ENCODE peak calls at places on chromosome 2, in seven cellular contexts. L is HepG2, S is K562, V is HCT116, B is H1, Y is GM12878, I is SK-N-SH. U is an unnamed sample.

GRCh38 chr2:25043241-25043867 is 1.5 kb downstream of the EFR3B start:
- DNase-seq in L (no peak), S (no peak), V (no peak), B (no peak), Y (no peak), I (peak), U (no peak)

GRCh38 chr2:33577660-33578059 is 21.4 kb downstream of the FAM98A start:
- DNase-seq in L (no peak), S (no peak), V (no peak), B (no peak), Y (no peak), I (no peak), U (no peak)

GRCh38 chr2:233414777-233415570 is 60.7 kb downstream of the DGKD start:
- DNase-seq in L (no peak), S (no peak), V (peak), B (no peak), Y (no peak), I (no peak), U (no peak)

GRCh38 chr2:158845869-158846268 is 50.8 kb downstream of the DAPL1 start:
- DNase-seq in L (no peak), S (no peak), V (no peak), B (no peak), Y (no peak), I (peak), U (no peak)

GRCh38 chr2:178589337-178589736 is 109.1 kb downstream of the PLEKHA3 start:
- DNase-seq in L (no peak), S (no peak), V (no peak), B (no peak), Y (no peak), I (no peak), U (no peak)

GRCh38 chr2:237593596-237594310 is 3.2 kb upstream of the RAB17 start:
- DNase-seq in L (no peak), S (no peak), V (no peak), B (no peak), Y (no peak), I (no peak), U (no peak)

GRCh38 chr2:30425326-30425725 is 21.7 kb upstream of the LCLAT1 start:
- DNase-seq in L (no peak), S (no peak), V (no peak), B (no peak), Y (no peak), I (peak), U (no peak)

GRCh38 chr2:221049950-221050349 is 522.2 kb downstream of the EPHA4 start:
- DNase-seq in L (no peak), S (no peak), V (no peak), B (no peak), Y (peak), I (no peak), U (no peak)

GRCh38 chr2:222722327-222722946 is 51.0 kb downstream of the MOGAT1 start:
- DNase-seq in L (no peak), S (no peak), V (no peak), B (no peak), Y (peak), I (no peak), U (no peak)

GRCh38 chr2:40400336-40400953 is 51.4 kb downstream of the SLC8A1 start:
- DNase-seq in L (no peak), S (no peak), V (no peak), B (no peak), Y (no peak), I (no peak), U (no peak)

GRCh38 chr2:58357521-58357920 is 116.4 kb upstream of the FANCL start:
- DNase-seq in L (no peak), S (no peak), V (no peak), B (peak), Y (no peak), I (no peak), U (no peak)

GRCh38 chr2:11102956-11103860 is 52.1 kb upstream of the SLC66A3 start:
- DNase-seq in L (no peak), S (no peak), V (no peak), B (no peak), Y (no peak), I (no peak), U (no peak)

GRCh38 chr2:3575534-3576324 is 669 bp downstream of the RPS7 start:
- DNase-seq in L (no peak), S (peak), V (no peak), B (no peak), Y (no peak), I (peak), U (no peak)

GRCh38 chr2:12685956-12686355 is 30.8 kb upstream of the TRIB2 start:
- DNase-seq in L (no peak), S (no peak), V (no peak), B (no peak), Y (no peak), I (no peak), U (no peak)

GRCh38 chr2:178193496-178193822 is 853 bp upstream of the OSBPL6 start:
- DNase-seq in L (peak), S (peak), V (no peak), B (no peak), Y (no peak), I (no peak), U (no peak)

GRCh38 chr2:9152975-9153402 is 53.6 kb upstream of the ASAP2 start:
- DNase-seq in L (no peak), S (no peak), V (no peak), B (no peak), Y (no peak), I (no peak), U (no peak)

GRCh38 chr2:217552081-217552480 is 450.7 kb downstream of the TNS1 start:
- DNase-seq in L (no peak), S (no peak), V (no peak), B (no peak), Y (no peak), I (no peak), U (no peak)

GRCh38 chr2:8238521-8239230 is 443.2 kb upstream of the ID2 start:
- DNase-seq in L (no peak), S (no peak), V (no peak), B (no peak), Y (no peak), I (no peak), U (no peak)

GRCh38 chr2:234329202-234329930 is 167.5 kb downstream of the ARL4C start:
- DNase-seq in L (no peak), S (no peak), V (no peak), B (no peak), Y (no peak), I (no peak), U (peak)

GRCh38 chr2:60433021-60433596 is 120.3 kb downstream of the BCL11A start:
- DNase-seq in L (no peak), S (no peak), V (no peak), B (no peak), Y (no peak), I (no peak), U (no peak)

GRCh38 chr2:51789908-51790307 is 758.0 kb upstream of the NRXN1 start:
- DNase-seq in L (no peak), S (no peak), V (no peak), B (no peak), Y (no peak), I (no peak), U (no peak)

GRCh38 chr2:227033471-227034148 is 130.4 kb downstream of the COL4A4 start:
- DNase-seq in L (peak), S (peak), V (peak), B (peak), Y (no peak), I (peak), U (peak)

GRCh38 chr2:67565761-67566160 is 168.6 kb downstream of the ETAA1 start:
- DNase-seq in L (no peak), S (no peak), V (no peak), B (no peak), Y (no peak), I (no peak), U (no peak)

GRCh38 chr2:46364797-46365457 is 67.7 kb downstream of the EPAS1 start:
- DNase-seq in L (peak), S (peak), V (peak), B (no peak), Y (no peak), I (peak), U (peak)

GRCh38 chr2:52976132-52976949 is 791.3 kb upstream of the CHAC2 start:
- DNase-seq in L (no peak), S (no peak), V (peak), B (peak), Y (no peak), I (no peak), U (peak)

GRCh38 chr2:96762529-96763253 is 2.0 kb downstream of the CNNM4 start:
- DNase-seq in L (no peak), S (no peak), V (no peak), B (no peak), Y (no peak), I (no peak), U (no peak)

GRCh38 chr2:246489-247145 is 17.2 kb downstream of the SH3YL1 start:
- DNase-seq in L (peak), S (peak), V (peak), B (no peak), Y (no peak), I (peak), U (no peak)

GRCh38 chr2:12765203-12765602 is 48.5 kb downstream of the TRIB2 start:
- DNase-seq in L (no peak), S (no peak), V (no peak), B (no peak), Y (no peak), I (no peak), U (no peak)

GRCh38 chr2:30226144-30227032 is 4.9 kb upstream of the LBH start:
- DNase-seq in L (no peak), S (no peak), V (no peak), B (no peak), Y (peak), I (no peak), U (no peak)

GRCh38 chr2:131567891-131568290 is 40.2 kb downstream of the CCDC74A start:
- DNase-seq in L (no peak), S (no peak), V (no peak), B (no peak), Y (no peak), I (no peak), U (no peak)

GRCh38 chr2:8653485-8653884 is 28.4 kb upstream of the ID2 start:
- DNase-seq in L (peak), S (no peak), V (no peak), B (no peak), Y (no peak), I (no peak), U (no peak)

GRCh38 chr2:202149953-202150352 is 76.9 kb downstream of the KIAA2012 start:
- DNase-seq in L (no peak), S (no peak), V (no peak), B (no peak), Y (no peak), I (no peak), U (no peak)

GRCh38 chr2:238699307-238700121 is 148.4 kb upstream of the TWIST2 start:
- DNase-seq in L (no peak), S (no peak), V (no peak), B (no peak), Y (no peak), I (no peak), U (no peak)
- TF ChIP-seq JUND in L (no peak), S (no peak), V (no peak), B (no peak), Y (no peak), I (no peak), U (no peak)

GRCh38 chr2:105400138-105400540 is 1.3 kb upstream of the FHL2 start:
- DNase-seq in L (no peak), S (no peak), V (no peak), B (no peak), Y (no peak), I (no peak), U (no peak)
- TF ChIP-seq JUND in L (no peak), S (no peak), V (no peak), B (no peak), Y (no peak), I (no peak), U (no peak)

DNA sequence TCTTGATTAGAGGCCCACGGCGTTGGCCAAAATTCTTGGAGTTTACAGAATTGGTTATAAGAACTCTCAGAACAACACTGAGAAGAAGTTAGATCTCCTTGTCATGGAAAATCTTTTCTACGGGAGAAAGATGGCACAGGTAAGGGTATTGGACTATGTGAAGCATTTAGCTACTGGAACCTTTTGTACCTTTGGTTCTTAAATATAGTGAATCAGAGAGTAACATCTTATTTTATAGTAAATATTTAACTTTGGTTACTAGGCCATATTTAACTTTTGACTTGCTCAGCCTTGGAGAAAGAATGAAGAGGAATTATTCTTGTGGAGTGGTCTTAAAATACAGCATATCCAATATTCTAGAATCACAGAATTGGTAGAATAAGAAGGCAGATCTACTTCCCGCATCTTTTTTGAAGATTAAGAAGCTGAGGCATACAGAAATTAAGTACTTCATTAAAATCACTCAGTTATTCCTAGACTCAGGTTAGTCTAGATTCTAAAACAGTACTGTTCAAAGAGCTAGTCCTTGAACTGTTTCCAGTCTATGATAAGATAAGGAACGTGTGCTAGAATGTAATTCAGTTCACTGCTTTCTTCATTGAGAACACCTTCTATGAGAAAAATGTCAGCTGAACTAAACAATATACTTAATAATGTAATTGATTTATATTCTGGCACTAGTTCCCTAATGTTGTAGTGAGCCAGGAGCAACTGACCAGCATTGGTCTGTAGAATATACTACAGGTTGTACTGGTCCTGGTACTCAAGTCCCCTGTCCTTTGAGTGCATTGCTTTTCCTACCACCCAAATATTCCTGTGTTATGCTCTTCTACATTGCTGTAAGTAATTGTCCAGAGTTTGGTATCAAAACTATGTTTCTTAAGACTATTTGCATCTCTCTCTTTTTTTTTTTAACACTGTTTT is 53.7 kb upstream of the PTH2R start:
- DNase-seq in L (no peak), S (no peak), V (no peak), B (no peak), Y (no peak), I (no peak), U (no peak)
- TF ChIP-seq JUND in L (no peak), S (no peak), V (no peak), B (no peak), Y (no peak), I (no peak), U (no peak)

GRCh38 chr2:218605438-218605837 is 2.3 kb upstream of the PLCD4 start:
- DNase-seq in L (no peak), S (no peak), V (no peak), B (no peak), Y (no peak), I (peak), U (no peak)

GRCh38 chr2:218607436-218608115 is at the start of gene PLCD4:
- DNase-seq in L (no peak), S (no peak), V (no peak), B (no peak), Y (no peak), I (peak), U (peak)
- TF ChIP-seq JUND in L (no peak), S (no peak), V (no peak), B (no peak), Y (no peak), I (no peak), U (no peak)

GRCh38 chr2:38794235-38794946 is 16.4 kb downstream of the GEMIN6 start:
- DNase-seq in L (peak), S (no peak), V (no peak), B (no peak), Y (no peak), I (no peak), U (no peak)

GRCh38 chr2:38789689-38790088 is 11.7 kb downstream of the GEMIN6 start:
- DNase-seq in L (no peak), S (no peak), V (no peak), B (no peak), Y (no peak), I (no peak), U (no peak)

GRCh38 chr2:38791747-38792146 is 13.7 kb downstream of the GEMIN6 start:
- DNase-seq in L (no peak), S (no peak), V (no peak), B (no peak), Y (no peak), I (no peak), U (no peak)

GRCh38 chr2:38793511-38793910 is 15.5 kb downstream of the GEMIN6 start:
- DNase-seq in L (no peak), S (no peak), V (no peak), B (no peak), Y (no peak), I (no peak), U (no peak)

GRCh38 chr2:38792751-38793150 is 14.7 kb downstream of the GEMIN6 start:
- DNase-seq in L (no peak), S (no peak), V (no peak), B (no peak), Y (no peak), I (no peak), U (no peak)
- TF ChIP-seq JUND in L (no peak), S (no peak), V (no peak), B (no peak), Y (no peak), I (no peak), U (no peak)

DNA sequence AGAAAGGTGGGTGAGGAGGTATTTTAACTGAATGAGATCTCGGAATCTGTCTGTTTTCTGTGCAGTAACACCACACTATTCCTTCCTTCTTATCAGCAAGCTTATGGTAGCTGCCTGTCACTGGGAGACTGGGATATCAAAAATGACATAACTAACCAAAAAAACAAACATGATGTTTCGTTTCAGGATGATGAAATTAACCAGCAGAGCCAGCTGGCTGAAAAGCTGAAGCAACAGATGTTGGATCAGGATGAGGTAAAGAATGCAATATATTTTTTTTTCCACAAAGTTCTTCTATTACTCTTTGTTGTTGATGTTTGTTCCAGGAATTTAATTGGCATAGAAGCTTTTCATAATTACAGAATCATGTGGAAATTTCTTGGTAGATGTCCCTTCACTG is 59.8 kb upstream of the LYPD6B start:
- DNase-seq in L (no peak), S (no peak), V (no peak), B (no peak), Y (no peak), I (no peak), U (no peak)
- TF ChIP-seq JUND in L (no peak), S (no peak), V (no peak), B (no peak), Y (no peak), I (no peak), U (no peak)

DNA sequence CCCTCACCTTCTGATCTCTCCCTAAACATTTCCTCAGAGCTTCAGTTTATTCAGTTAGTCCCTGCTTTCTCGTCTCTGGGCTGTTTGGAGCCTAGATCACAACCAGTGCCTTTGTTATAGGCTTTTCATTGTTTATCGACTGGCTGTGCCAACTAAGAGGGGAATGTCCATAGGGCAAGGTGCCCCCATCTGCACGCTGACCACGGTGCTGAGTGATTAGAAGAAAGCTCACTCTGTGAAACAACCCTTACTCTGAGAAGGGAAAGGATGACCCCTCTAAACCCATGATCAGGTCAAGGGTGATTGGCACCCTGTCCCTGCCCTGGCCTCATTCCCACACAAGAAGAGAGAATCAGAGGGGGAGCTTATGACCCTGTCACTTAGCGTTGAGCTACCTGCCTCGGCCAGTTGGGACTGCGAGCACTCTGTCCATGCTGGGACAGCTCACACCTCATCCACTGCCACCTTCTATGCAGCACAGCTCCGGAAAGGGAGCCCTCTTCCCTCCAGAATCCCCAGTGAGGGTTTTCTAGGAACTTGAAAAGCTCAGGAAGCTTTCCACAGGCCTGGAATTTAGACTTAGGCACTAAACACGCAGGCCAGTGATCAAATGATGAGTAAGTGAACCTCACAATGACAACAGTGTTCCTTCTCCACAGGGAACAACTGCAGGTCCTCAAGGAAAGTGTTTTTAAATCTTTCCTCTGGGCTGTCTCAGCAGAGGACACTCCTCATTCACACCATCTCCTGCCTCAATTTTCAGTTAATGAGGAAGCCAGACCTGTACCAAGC is 2.3 kb upstream of the ACTG2 start:
- DNase-seq in L (peak), S (no peak), V (no peak), B (no peak), Y (no peak), I (no peak), U (no peak)
- TF ChIP-seq JUND in L (no peak), S (no peak), V (no peak), B (no peak), Y (no peak), I (no peak), U (no peak)

GRCh38 chr2:45170191-45170975 is 161.1 kb upstream of the SIX2 start:
- DNase-seq in L (no peak), S (no peak), V (no peak), B (no peak), Y (no peak), I (no peak), U (no peak)

GRCh38 chr2:45167885-45168284 is 158.6 kb upstream of the SIX2 start:
- DNase-seq in L (no peak), S (no peak), V (no peak), B (no peak), Y (no peak), I (no peak), U (no peak)

GRCh38 chr2:45170976-45171514 is 161.8 kb upstream of the SIX2 start:
- DNase-seq in L (no peak), S (no peak), V (no peak), B (no peak), Y (no peak), I (no peak), U (no peak)

GRCh38 chr2:45168731-45169338 is 159.6 kb upstream of the SIX2 start:
- DNase-seq in L (no peak), S (no peak), V (no peak), B (no peak), Y (no peak), I (peak), U (peak)

GRCh38 chr2:45169339-45170190 is 160.3 kb upstream of the SIX2 start:
- DNase-seq in L (no peak), S (no peak), V (no peak), B (no peak), Y (no peak), I (peak), U (peak)
- TF ChIP-seq JUND in L (no peak), S (no peak), V (no peak), B (no peak), Y (no peak), I (no peak), U (no peak)

DNA sequence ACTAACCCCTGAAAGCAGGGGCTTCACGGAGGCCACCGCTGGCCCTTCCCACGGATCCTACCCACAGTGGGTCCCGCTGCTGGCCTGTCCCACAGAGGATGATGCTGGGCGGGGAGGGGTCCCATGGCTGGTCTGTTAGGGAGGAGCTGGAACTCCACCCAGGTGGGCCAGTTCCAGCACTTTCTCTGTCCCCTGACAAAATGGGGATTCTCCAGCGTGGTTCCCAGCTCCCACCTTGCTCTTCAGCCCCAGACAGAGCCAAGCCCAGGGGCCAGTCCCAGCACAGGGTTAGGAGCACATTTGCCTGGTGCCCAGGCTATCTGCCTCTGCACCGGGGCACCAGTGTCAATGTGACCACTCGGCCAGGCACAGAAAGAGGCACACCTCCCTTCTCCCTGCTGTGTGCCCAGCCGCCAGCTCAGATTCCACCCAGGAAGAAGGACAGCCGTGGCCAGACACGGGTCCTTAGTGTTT is 50.0 kb downstream of the ANKMY1 start:
- DNase-seq in L (no peak), S (no peak), V (no peak), B (no peak), Y (no peak), I (peak), U (no peak)
- TF ChIP-seq JUND in L (no peak), S (no peak), V (no peak), B (no peak), Y (no peak), I (no peak), U (no peak)